ENCODE peak calls at places on chromosome 11, in six cellular contexts. T is central memory CD4-positive, alpha-beta T cell; W is right cardiac atrium; V is left ventricle myocardium inferior; G is AG08396; F is tibial nerve. J is an unnamed sample.

GRCh38 chr11:114615448-114616361 is 20.1 kb upstream of the NXPE4 start:
- DNase-seq in T (no peak), W (no peak), V (no peak), G (no peak), F (no peak), J (no peak)

GRCh38 chr11:116819049-116819448 is 4.1 kb downstream of the APOA4 start:
- DNase-seq in T (no peak), W (no peak), V (no peak), G (no peak), F (no peak), J (no peak)

GRCh38 chr11:64230209-64230984 is at the start of gene DNAJC4:
- DNase-seq in T (peak), W (peak), V (peak), G (peak), F (peak), J (peak)

GRCh38 chr11:26741036-26741435 is 19.2 kb upstream of the SLC5A12 start:
- DNase-seq in T (no peak), W (no peak), V (no peak), G (peak), F (no peak), J (no peak)

GRCh38 chr11:58685973-58686720 is 45.6 kb downstream of the GLYAT start:
- DNase-seq in T (no peak), W (no peak), V (no peak), G (no peak), F (no peak), J (no peak)

GRCh38 chr11:32164836-32165235 is 74.0 kb downstream of the RCN1 start:
- DNase-seq in T (no peak), W (no peak), V (no peak), G (no peak), F (no peak), J (no peak)

GRCh38 chr11:118912742-118913410 is 12.8 kb downstream of the BCL9L start:
- DNase-seq in T (no peak), W (no peak), V (no peak), G (no peak), F (no peak), J (no peak)

GRCh38 chr11:63938481-63939350 is at the start of gene NAA40:
- DNase-seq in T (peak), W (peak), V (peak), G (peak), F (peak), J (peak)

GRCh38 chr11:13028322-13028721 is 19.2 kb downstream of the RASSF10 start:
- DNase-seq in T (no peak), W (no peak), V (no peak), G (no peak), F (no peak), J (no peak)

GRCh38 chr11:74470526-74470925 is 3.2 kb upstream of the KCNE3 start:
- DNase-seq in T (no peak), W (no peak), V (no peak), G (no peak), F (no peak), J (no peak)

GRCh38 chr11:17102447-17102846 is 25.0 kb upstream of the RPS13 start:
- DNase-seq in T (no peak), W (no peak), V (no peak), G (no peak), F (no peak), J (no peak)

GRCh38 chr11:87398913-87399312 is 361.2 kb downstream of the TMEM135 start:
- DNase-seq in T (no peak), W (peak), V (peak), G (no peak), F (peak), J (no peak)

GRCh38 chr11:118834428-118835028 is 43.6 kb upstream of the DDX6 start:
- DNase-seq in T (no peak), W (no peak), V (no peak), G (no peak), F (no peak), J (no peak)

J was measured in Jurkat, Clone E6-1.